ENCODE peak calls at places on chromosome 1, in seven cellular contexts. P is H9, D is neuronal stem cell, V is mesendoderm, J is IMR-90, A is H1, E is trophoblast cell. X is an unnamed sample.

GRCh38 chr1:207282496-207283380 is 38.7 kb upstream of the CD55 start:
- DNase-seq in P (no peak), D (no peak), V (no peak), J (peak; percentile 11), A (no peak), E (peak; percentile 40), X (peak; percentile 29)

GRCh38 chr1:39230261-39231190 is 26.0 kb downstream of the MACF1 start:
- DNase-seq in P (no peak), D (no peak), V (peak; percentile 50), J (no peak), A (no peak), E (no peak), X (no peak)

GRCh38 chr1:154170547-154171221 is 15.8 kb upstream of the NUP210L start:
- DNase-seq in P (no peak), D (no peak), V (no peak), J (no peak), A (no peak), E (no peak), X (no peak)

GRCh38 chr1:14181191-14181793 is 417.2 kb upstream of the KAZN start:
- DNase-seq in P (no peak), D (peak; percentile 15), V (no peak), J (no peak), A (no peak), E (no peak), X (no peak)

GRCh38 chr1:154353460-154353904 is 28.2 kb downstream of the ATP8B2 start:
- DNase-seq in P (no peak), D (peak; percentile 17), V (peak; percentile 79), J (peak; percentile 54), A (no peak), E (peak; percentile 52), X (peak; percentile 73)

GRCh38 chr1:94156226-94156625 is 35.3 kb upstream of the ABCA4 start:
- DNase-seq in P (no peak), D (no peak), V (no peak), J (peak; percentile 31), A (no peak), E (no peak), X (no peak)

GRCh38 chr1:114145504-114146160 is 8.0 kb downstream of the SYT6 start:
- DNase-seq in P (no peak), D (no peak), V (peak; percentile 80), J (no peak), A (no peak), E (no peak), X (no peak)

GRCh38 chr1:29272171-29272907 is 36.0 kb downstream of the PTPRU start:
- DNase-seq in P (no peak), D (no peak), V (no peak), J (no peak), A (no peak), E (no peak), X (no peak)

GRCh38 chr1:184050631-184051030 is 899 bp upstream of the TSEN15 start:
- DNase-seq in P (no peak), D (no peak), V (peak; percentile 12), J (no peak), A (no peak), E (no peak), X (no peak)

GRCh38 chr1:63116016-63116415 is 206.4 kb upstream of the FOXD3 start:
- DNase-seq in P (no peak), D (no peak), V (peak; percentile 17), J (no peak), A (no peak), E (no peak), X (no peak)

GRCh38 chr1:7752512-7753417 is 18.3 kb upstream of the VAMP3 start:
- DNase-seq in P (peak; percentile 48), D (peak; percentile 82), V (peak; percentile 81), J (peak; percentile 71), A (peak; percentile 62), E (peak; percentile 32), X (peak; percentile 77)

GRCh38 chr1:163395767-163396166 is 74.0 kb downstream of the NUF2 start:
- DNase-seq in P (no peak), D (no peak), V (no peak), J (no peak), A (no peak), E (no peak), X (no peak)

GRCh38 chr1:40630488-40631223 is 34.8 kb downstream of the RIMS3 start:
- DNase-seq in P (peak; percentile 78), D (peak; percentile 42), V (peak; percentile 76), J (peak; percentile 19), A (peak; percentile 82), E (peak; percentile 48), X (peak; percentile 26)

GRCh38 chr1:27000817-27001460 is 7.4 kb downstream of the TRNP1 start:
- DNase-seq in P (no peak), D (no peak), V (peak; percentile 65), J (peak; percentile 75), A (no peak), E (no peak), X (peak; percentile 86)

GRCh38 chr1:220956861-220957605 is 77.8 kb downstream of the HLX start:
- DNase-seq in P (no peak), D (no peak), V (no peak), J (peak; percentile 98), A (no peak), E (no peak), X (peak; percentile 98)

GRCh38 chr1:224517171-224517570 is 82.6 kb upstream of the WDR26 start:
- DNase-seq in P (no peak), D (no peak), V (no peak), J (peak; percentile 8), A (no peak), E (no peak), X (no peak)

GRCh38 chr1:107195476-107195875 is 54.6 kb downstream of the NTNG1 start:
- DNase-seq in P (peak; percentile 55), D (no peak), V (peak; percentile 84), J (no peak), A (no peak), E (no peak), X (no peak)

GRCh38 chr1:235326719-235327558 is 1.0 kb downstream of the ARID4B start:
- DNase-seq in P (peak; percentile 41), D (peak; percentile 17), V (peak; percentile 58), J (no peak), A (peak; percentile 66), E (peak; percentile 16), X (peak; percentile 58)

GRCh38 chr1:89259283-89259971 is 13.2 kb downstream of the GBP5 start:
- DNase-seq in P (no peak), D (no peak), V (peak; percentile 3), J (no peak), A (no peak), E (no peak), X (no peak)

GRCh38 chr1:53498555-53499142 is 39.5 kb downstream of the DMRTB1 start:
- DNase-seq in P (no peak), D (no peak), V (no peak), J (peak; percentile 49), A (no peak), E (no peak), X (no peak)

GRCh38 chr1:43783671-43784205 is 76.4 kb downstream of the ST3GAL3 start:
- DNase-seq in P (no peak), D (no peak), V (peak; percentile 54), J (peak; percentile 51), A (no peak), E (peak; percentile 12), X (peak; percentile 49)

GRCh38 chr1:77545970-77546369 is 136.5 kb downstream of the ZZZ3 start:
- DNase-seq in P (no peak), D (no peak), V (no peak), J (peak; percentile 54), A (no peak), E (no peak), X (peak; percentile 72)
- H3K18ac ChIP-seq in P (no peak overlapping the region), D (no peak overlapping the region), V (no peak overlapping the region), J (peak overlapping the region; percentile 86), A (no peak overlapping the region), E (no peak overlapping the region), X (peak overlapping the region; percentile 68)

DNA sequence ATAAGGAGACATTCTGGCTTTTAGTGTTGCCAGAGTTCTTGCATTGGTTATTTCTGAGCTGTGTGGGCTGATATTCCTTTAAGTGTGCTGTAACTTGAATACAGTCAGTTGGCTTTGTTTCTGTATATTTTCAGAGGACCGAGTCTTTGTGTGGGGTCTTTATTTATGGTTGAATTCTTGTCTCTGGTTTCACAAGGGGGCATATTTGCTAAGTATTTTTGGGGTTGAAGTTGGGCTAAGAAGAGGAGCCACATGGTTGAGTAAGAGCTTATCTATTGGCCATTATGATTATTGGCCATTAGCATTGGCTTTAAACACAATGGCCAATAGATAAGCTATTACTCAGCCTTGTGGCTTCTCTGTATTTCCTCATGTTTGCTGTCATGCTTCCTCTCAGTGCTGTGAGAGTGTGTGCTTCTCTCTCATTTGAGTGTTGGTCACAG is 26.3 kb upstream of the PTGFR start:
- DNase-seq in P (no peak), D (no peak), V (peak; percentile 46), J (peak; percentile 12), A (no peak), E (no peak), X (no peak)
- H3K18ac ChIP-seq in P (no peak overlapping the region), D (no peak overlapping the region), V (no peak overlapping the region), J (no peak overlapping the region), A (no peak overlapping the region), E (no peak overlapping the region), X (no peak overlapping the region)

GRCh38 chr1:238961790-238962189 is 424.6 kb upstream of the CHRM3 start:
- DNase-seq in P (no peak), D (no peak), V (no peak), J (no peak), A (no peak), E (no peak), X (no peak)
- H3K18ac ChIP-seq in P (no peak overlapping the region), D (no peak overlapping the region), V (no peak overlapping the region), J (no peak overlapping the region), A (no peak overlapping the region), E (no peak overlapping the region), X (no peak overlapping the region)

GRCh38 chr1:168087696-168088095 is 49.0 kb downstream of the GPR161 start:
- DNase-seq in P (no peak), D (no peak), V (no peak), J (no peak), A (no peak), E (no peak), X (no peak)

GRCh38 chr1:168090395-168090794 is 46.3 kb downstream of the GPR161 start:
- DNase-seq in P (no peak), D (no peak), V (no peak), J (no peak), A (no peak), E (no peak), X (no peak)

GRCh38 chr1:168089326-168089978 is 47.3 kb downstream of the GPR161 start:
- DNase-seq in P (no peak), D (no peak), V (no peak), J (no peak), A (no peak), E (no peak), X (no peak)

GRCh38 chr1:168089979-168090337 is 46.8 kb downstream of the GPR161 start:
- DNase-seq in P (no peak), D (no peak), V (no peak), J (no peak), A (no peak), E (no peak), X (no peak)

GRCh38 chr1:168088511-168089325 is 48.0 kb downstream of the GPR161 start:
- DNase-seq in P (no peak), D (no peak), V (peak; percentile 62), J (peak; percentile 22), A (no peak), E (no peak), X (no peak)
- H3K18ac ChIP-seq in P (no peak overlapping the region), D (no peak overlapping the region), V (no peak overlapping the region), J (no peak overlapping the region), A (no peak overlapping the region), E (no peak overlapping the region), X (no peak overlapping the region)

X was measured in mesenchymal stem cell.